ENCODE peak calls at places on chromosomes 13 and 19, in seven cellular contexts. C is transverse colon, N is colonic mucosa, V is right atrium auricular region, L is endodermal cell, W is body of pancreas, M is H9. D is an unnamed sample. For H3K4me1, the result is how much of the 10 kb centered on the place peaks cover.

GRCh38 chr13:33312150-33312908 is 26.8 kb upstream of the STARD13 start:
- DNase-seq in C (no peak), N (no peak), V (no peak), L (no peak), W (no peak), M (no peak), D (no peak)

GRCh38 chr13:33206425-33206824 is 79.1 kb downstream of the STARD13 start:
- DNase-seq in C (no peak), N (no peak), V (no peak), L (no peak), W (no peak), M (no peak), D (peak)

GRCh38 chr13:68810660-68811059 is 1297.0 kb upstream of the ATXN8OS start:
- DNase-seq in C (no peak), N (no peak), V (no peak), L (no peak), W (no peak), M (no peak), D (no peak)

GRCh38 chr13:90951663-90952062 is 395.8 kb upstream of the MIR17HG start:
- DNase-seq in C (no peak), N (no peak), V (no peak), L (no peak), W (no peak), M (no peak), D (no peak)

GRCh38 chr13:44197791-44198770 is 175.5 kb upstream of the SERP2 start:
- DNase-seq in C (no peak), N (no peak), V (no peak), L (no peak), W (no peak), M (no peak), D (peak)

GRCh38 chr13:30862707-30863106 is 43.4 kb upstream of the MEDAG start:
- DNase-seq in C (peak), N (no peak), V (no peak), L (peak), W (peak), M (no peak), D (peak)

GRCh38 chr13:30968734-30969335 is 36.4 kb downstream of the TEX26 start:
- DNase-seq in C (no peak), N (no peak), V (no peak), L (no peak), W (no peak), M (no peak), D (peak)

GRCh38 chr13:45674908-45675307 is 27.2 kb upstream of the CBY2 start:
- DNase-seq in C (no peak), N (no peak), V (no peak), L (no peak), W (no peak), M (no peak), D (peak)

GRCh38 chr13:93767231-93767916 is 540.8 kb downstream of the GPC6 start:
- DNase-seq in C (no peak), N (no peak), V (no peak), L (no peak), W (no peak), M (no peak), D (no peak)

GRCh38 chr19:35327642-35328041 is 1.3 kb upstream of the CD22 start:
- DNase-seq in C (no peak), N (no peak), V (no peak), L (peak), W (no peak), M (peak), D (no peak)

GRCh38 chr13:49374585-49375290 is 69.1 kb downstream of the CAB39L start:
- DNase-seq in C (no peak), N (no peak), V (no peak), L (no peak), W (no peak), M (no peak), D (peak)

GRCh38 chr13:110559429-110559943 is 2.0 kb downstream of the RAB20 start:
- DNase-seq in C (peak), N (peak), V (no peak), L (no peak), W (peak), M (no peak), D (no peak)

GRCh38 chr19:11420894-11421606 is 1.9 kb upstream of the RGL3 start:
- DNase-seq in C (no peak), N (peak), V (peak), L (peak), W (no peak), M (peak), D (no peak)

GRCh38 chr13:109389892-109390345 is 396.5 kb downstream of the IRS2 start:
- DNase-seq in C (no peak), N (no peak), V (peak), L (no peak), W (no peak), M (no peak), D (no peak)

GRCh38 chr13:78700121-78700910 is 41.4 kb upstream of the OBI1 start:
- DNase-seq in C (no peak), N (no peak), V (no peak), L (no peak), W (no peak), M (no peak), D (peak)

GRCh38 chr19:51317968-51318367 is 6.5 kb downstream of the IGLON5 start:
- DNase-seq in C (no peak), N (no peak), V (no peak), L (no peak), W (no peak), M (no peak), D (no peak)

GRCh38 chr19:45448887-45449299 is 18.9 kb upstream of the FOSB start:
- DNase-seq in C (peak), N (no peak), V (no peak), L (no peak), W (no peak), M (no peak), D (no peak)

GRCh38 chr19:45448425-45448756 is 19.4 kb upstream of the FOSB start:
- DNase-seq in C (no peak), N (no peak), V (no peak), L (no peak), W (no peak), M (no peak), D (no peak)

GRCh38 chr19:45445139-45445538 is 21.4 kb upstream of the ERCC1 start:
- DNase-seq in C (no peak), N (no peak), V (no peak), L (no peak), W (no peak), M (no peak), D (no peak)

GRCh38 chr19:45446295-45446694 is 21.5 kb upstream of the FOSB start:
- DNase-seq in C (no peak), N (no peak), V (no peak), L (no peak), W (no peak), M (no peak), D (no peak)

DNA sequence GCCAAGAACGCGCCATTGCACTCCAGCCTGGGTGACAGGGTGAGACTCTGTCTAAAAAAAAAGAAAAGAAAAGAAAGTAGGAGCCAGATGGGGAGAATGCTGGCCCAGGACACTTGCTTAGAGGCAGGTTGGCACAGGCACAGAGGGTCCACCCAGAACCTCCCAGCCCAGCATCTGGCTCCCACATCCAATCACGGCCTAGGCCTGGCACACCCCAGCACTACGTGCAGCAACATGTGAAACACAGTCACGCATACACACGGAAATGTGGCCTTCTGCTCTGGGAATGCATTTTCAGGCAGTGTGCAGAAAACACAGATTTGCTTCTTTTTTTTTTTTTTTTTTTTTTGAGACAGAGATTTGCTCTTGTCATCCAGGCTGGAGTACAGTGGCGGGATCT is 20.9 kb upstream of the FOSB start:
- DNase-seq in C (no peak), N (no peak), V (no peak), L (no peak), W (no peak), M (no peak), D (no peak)
- H3K4me1 ChIP-seq in C (half or more), N (under half), V (under half), L (under half), W (under half), M (under half), D (under half)

GRCh38 chr19:40392123-40392522 is 2.1 kb upstream of the HIPK4 start:
- DNase-seq in C (no peak), N (no peak), V (no peak), L (no peak), W (no peak), M (no peak), D (no peak)

GRCh38 chr19:40387151-40387550 is 2.8 kb downstream of the HIPK4 start:
- DNase-seq in C (no peak), N (no peak), V (no peak), L (no peak), W (no peak), M (no peak), D (no peak)

GRCh38 chr19:40390084-40390742 is at the start of gene HIPK4:
- DNase-seq in C (no peak), N (no peak), V (no peak), L (no peak), W (no peak), M (no peak), D (no peak)

GRCh38 chr19:40388486-40388885 is 1.5 kb downstream of the HIPK4 start:
- DNase-seq in C (no peak), N (no peak), V (no peak), L (no peak), W (no peak), M (no peak), D (no peak)

GRCh38 chr19:40389404-40390083 is 437 bp downstream of the HIPK4 start:
- DNase-seq in C (no peak), N (no peak), V (no peak), L (no peak), W (no peak), M (no peak), D (no peak)
- TF ChIP-seq CTCF in C (no peak), N (no peak), V (no peak), L (no peak), W (no peak), M (no peak), D (no peak)

DNA sequence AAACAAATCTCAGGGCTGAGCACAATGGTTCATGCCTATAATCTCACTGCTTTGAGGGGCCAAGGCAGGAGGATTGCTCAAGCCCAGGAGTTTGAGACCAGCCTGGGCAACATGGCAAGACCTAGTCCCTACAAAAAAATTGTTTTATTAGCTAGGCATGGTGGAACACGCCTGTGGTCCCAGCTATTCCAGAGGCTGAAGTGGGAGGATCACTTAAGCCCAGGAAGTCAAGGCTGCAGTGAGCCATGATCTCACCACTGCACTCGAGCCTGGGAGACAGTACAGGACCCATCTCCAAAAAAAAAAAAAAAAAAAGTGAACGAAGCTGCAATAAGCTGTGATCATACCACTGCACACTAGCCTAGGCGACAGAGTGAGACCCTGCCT is 25.1 kb downstream of the ABCC4 start:
- DNase-seq in C (no peak), N (no peak), V (no peak), L (no peak), W (no peak), M (no peak), D (no peak)
- H3K4me1 ChIP-seq in C (under half), N (under half), V (under half), L (under half), W (under half), M (under half), D (under half)

DNA sequence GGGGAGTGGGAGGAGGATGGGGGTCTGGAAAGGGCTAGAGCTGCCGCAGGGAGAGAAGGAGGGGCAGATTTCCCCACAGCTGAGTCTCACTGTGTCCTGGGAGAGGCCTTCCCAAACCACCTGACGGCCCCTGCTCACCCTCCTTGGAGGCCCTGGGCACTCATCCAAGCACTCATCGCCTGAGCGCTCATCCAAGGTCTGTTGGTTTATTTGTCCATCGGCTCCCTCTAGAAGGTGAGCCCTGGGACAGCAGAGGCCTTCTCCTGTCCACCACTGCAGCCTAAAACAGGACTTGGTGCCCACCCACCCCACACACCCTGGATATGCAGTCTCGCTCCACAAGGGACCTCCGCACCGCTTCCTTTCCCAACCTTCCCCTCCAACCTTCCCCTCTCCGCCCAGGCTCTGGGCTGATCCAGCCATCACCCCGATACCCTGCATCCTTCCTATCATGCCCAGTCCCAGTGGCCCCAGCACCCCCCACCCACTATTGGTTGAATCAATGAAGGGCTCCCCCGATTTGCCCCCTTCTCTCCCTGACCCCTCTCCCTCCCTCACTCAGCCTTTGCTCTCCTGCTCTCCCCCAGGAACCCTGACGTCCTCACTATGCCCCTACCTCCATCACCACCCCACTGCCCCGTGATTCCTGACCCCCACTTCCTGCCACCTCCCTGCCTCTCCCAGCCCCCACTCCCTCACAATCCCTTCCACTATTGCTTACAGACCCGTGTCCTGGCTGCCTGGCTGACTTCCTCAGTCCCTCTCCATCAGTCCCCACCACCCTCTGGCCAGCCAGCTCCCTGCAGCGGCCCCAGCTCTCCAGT is 1.6 kb downstream of the UBXN6 start:
- DNase-seq in C (peak), N (no peak), V (no peak), L (peak), W (peak), M (no peak), D (peak)
- TF ChIP-seq CTCF in C (no peak), N (no peak), V (no peak), L (no peak), W (no peak), M (no peak), D (no peak)

GRCh38 chr19:13842294-13843103 is 34.4 kb upstream of the NANOS3 start:
- DNase-seq in C (peak), N (peak), V (peak), L (peak), W (peak), M (peak), D (no peak)
- H3K4me1 ChIP-seq in C (half or more), N (under half), V (half or more), L (under half), W (half or more), M (under half), D (under half)

DNA sequence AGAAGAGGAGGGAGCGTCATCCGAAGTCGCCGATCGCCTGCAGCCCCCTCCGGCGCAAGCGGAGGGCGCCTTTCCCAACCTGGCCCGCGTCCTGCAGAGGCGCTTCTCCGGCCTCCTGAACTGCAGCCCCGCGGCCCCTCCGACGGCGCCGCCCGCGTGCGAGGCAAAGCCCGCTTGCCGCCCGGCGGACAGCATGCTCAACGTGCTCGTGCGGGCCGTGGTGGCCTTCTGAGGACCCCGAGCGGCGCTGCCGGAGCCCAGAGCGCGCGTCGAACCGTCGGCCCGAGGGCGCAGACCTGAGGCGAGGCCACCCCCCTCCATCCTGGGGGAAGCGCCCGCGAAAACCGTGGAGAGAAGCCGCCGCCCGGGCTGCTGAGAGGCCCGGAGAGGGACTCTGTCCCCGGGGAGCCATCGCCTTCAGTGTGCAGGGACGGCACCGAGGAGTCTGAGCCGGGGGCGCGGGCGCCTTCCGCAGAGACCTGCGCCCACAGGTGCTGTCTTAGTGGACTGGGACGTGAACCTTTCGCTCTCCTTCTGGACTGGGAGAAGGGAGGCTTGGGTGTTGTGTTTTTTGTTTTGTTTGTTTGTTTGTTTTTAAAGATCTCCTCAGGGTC is 3.5 kb downstream of the IER2 start:
- DNase-seq in C (peak), N (peak), V (no peak), L (no peak), W (peak), M (no peak), D (peak)
- TF ChIP-seq CTCF in C (no peak), N (no peak), V (no peak), L (no peak), W (no peak), M (no peak), D (no peak)